ENCODE peak calls at places on chromosomes 1 and 21, in four cellular contexts. N is GM12865, G is GM10248, S is NCI-H1417. T is an unnamed sample.

GRCh38 chr1:208595745-208596144 is 351.6 kb upstream of the PLXNA2 start:
- DNase-seq in G (no peak), N (no peak), S (no peak), T (no peak)

GRCh38 chr1:10379676-10380075 is 19.2 kb upstream of the PGD start:
- DNase-seq in S (no peak), G (no peak), N (no peak), T (no peak)

GRCh38 chr1:206885341-206886060 is 11.7 kb upstream of the IL24 start:
- DNase-seq in N (no peak), S (no peak), G (no peak), T (no peak)

GRCh38 chr1:55309786-55310516 is 94.8 kb upstream of the USP24 start:
- DNase-seq in S (no peak), G (no peak), N (no peak), T (no peak)

GRCh38 chr21:42746593-42747266 is 93.3 kb downstream of the PDE9A start:
- DNase-seq in S (no peak), N (no peak), G (no peak), T (no peak)

GRCh38 chr1:18059206-18059605 is 48.4 kb upstream of the IGSF21 start:
- DNase-seq in G (no peak), N (no peak), S (no peak), T (no peak)

GRCh38 chr1:70811815-70812214 is 235.8 kb downstream of the PTGER3 start:
- DNase-seq in G (no peak), N (no peak), S (no peak), T (no peak)

GRCh38 chr21:42609806-42610205 is 43.6 kb upstream of the PDE9A start:
- DNase-seq in N (peak), S (no peak), G (no peak), T (peak)

GRCh38 chr1:116474921-116475849 is 95.6 kb downstream of the CD58 start:
- DNase-seq in S (peak), N (no peak), G (no peak), T (no peak)

GRCh38 chr21:37620401-37620800 is 253.8 kb downstream of the DYRK1A start:
- DNase-seq in S (no peak), N (no peak), G (no peak), T (no peak)

GRCh38 chr1:224589006-224589405 is 27.1 kb upstream of the CNIH3 start:
- DNase-seq in G (no peak), N (no peak), S (no peak), T (no peak)

GRCh38 chr1:18895317-18895716 is 7.0 kb downstream of the ALDH4A1 start:
- DNase-seq in N (no peak), S (peak), G (no peak), T (no peak)

GRCh38 chr1:9724706-9725476 is 73.4 kb downstream of the PIK3CD start:
- DNase-seq in S (peak), N (peak), G (peak), T (peak)

GRCh38 chr1:26861286-26861701 is 1.7 kb upstream of the SFN start:
- DNase-seq in G (no peak), S (no peak), N (no peak), T (no peak)

GRCh38 chr1:23452011-23452411 is 27.5 kb upstream of the TCEA3 start:
- DNase-seq in N (no peak), S (peak), G (no peak), T (no peak)

GRCh38 chr1:229068266-229069043 is 202.5 kb upstream of the RAB4A start:
- DNase-seq in G (peak), S (no peak), N (no peak), T (no peak)

GRCh38 chr1:197782719-197783328 is 7.5 kb upstream of the DENND1B start:
- DNase-seq in G (no peak), S (no peak), N (no peak), T (no peak)

GRCh38 chr1:210776722-210777121 is 357.2 kb downstream of the KCNH1 start:
- DNase-seq in S (no peak), N (no peak), G (no peak), T (no peak)

GRCh38 chr1:152052606-152053005 is 15.8 kb upstream of the S100A11 start:
- DNase-seq in G (peak), N (peak), S (peak), T (peak)

GRCh38 chr1:209048961-209049669 is 534.4 kb upstream of the CAMK1G start:
- DNase-seq in N (no peak), G (no peak), S (no peak), T (no peak)

GRCh38 chr1:236524142-236524891 is 535 bp downstream of the LGALS8 start:
- DNase-seq in S (peak), G (peak), N (peak), T (peak)

GRCh38 chr1:41383094-41383852 is 22.0 kb downstream of the FOXO6 start:
- DNase-seq in G (no peak), S (no peak), N (no peak), T (peak)

GRCh38 chr1:182166750-182167149 is 105.2 kb upstream of the ZNF648 start:
- DNase-seq in S (no peak), N (no peak), G (no peak), T (no peak)

GRCh38 chr21:44849616-44850130 is 23.8 kb downstream of the PTTG1IP start:
- DNase-seq in S (no peak), N (no peak), G (no peak), T (no peak)

GRCh38 chr1:74856174-74856573 is 123.2 kb downstream of the TYW3 start:
- DNase-seq in G (no peak), S (no peak), N (no peak), T (no peak)

GRCh38 chr1:91768120-91768519 is 117.8 kb downstream of the TGFBR3 start:
- DNase-seq in S (no peak), N (no peak), G (no peak), T (no peak)

GRCh38 chr1:34412597-34413392 is 236.1 kb downstream of the C1orf94 start:
- DNase-seq in G (no peak), S (no peak), N (no peak), T (no peak)

GRCh38 chr1:206430031-206430983 is 40.0 kb upstream of the IKBKE start:
- DNase-seq in G (peak), S (no peak), N (peak), T (peak)

GRCh38 chr1:224300346-224300745 is 29.6 kb downstream of the NVL start:
- DNase-seq in G (no peak), S (no peak), N (no peak), T (no peak)

GRCh38 chr1:115217150-115218033 is 120.7 kb downstream of the NGF start:
- DNase-seq in N (no peak), G (no peak), S (no peak), T (no peak)

GRCh38 chr1:234980657-234981396 is 147.8 kb downstream of the TOMM20 start:
- DNase-seq in S (no peak), N (peak), G (peak), T (peak)

GRCh38 chr21:41737656-41738324 is 29.1 kb downstream of the RIPK4 start:
- DNase-seq in G (no peak), N (no peak), S (no peak), T (no peak)

GRCh38 chr1:20110679-20111078 is 8.7 kb downstream of the PLA2G2D start:
- DNase-seq in G (no peak), N (no peak), S (no peak), T (no peak)

GRCh38 chr1:154419620-154420020 is 14.5 kb downstream of the IL6R start:
- DNase-seq in G (no peak), N (no peak), S (no peak), T (no peak)

GRCh38 chr1:91711504-91712247 is 174.3 kb downstream of the TGFBR3 start:
- DNase-seq in G (no peak), N (no peak), S (no peak), T (no peak)

GRCh38 chr1:245566952-245567351 is 412.2 kb downstream of the KIF26B start:
- DNase-seq in S (no peak), N (no peak), G (no peak), T (no peak)

GRCh38 chr1:234405676-234406075 is 32.4 kb downstream of the COA6 start:
- DNase-seq in N (no peak), S (no peak), G (no peak), T (no peak)

GRCh38 chr1:23553896-23554480 is 5.3 kb downstream of the ID3 start:
- DNase-seq in S (no peak), N (no peak), G (no peak), T (no peak)

T was measured in GM13977.